ENCODE peak calls at places on chromosomes 4 and X, in eight cellular contexts. Q is K562, E is fibroblast of lung, O is GM23338, X is neural progenitor cell, P is HCT116, C is endothelial cell of umbilical vein, L is hepatocyte. J is an unnamed sample.

GRCh38 chr4:15405069-15405468 is 22.8 kb upstream of the C1QTNF7 start:
- DNase-seq in O (no peak), X (no peak), Q (no peak), L (no peak), P (no peak), C (no peak), E (no peak), J (no peak)

GRCh38 chr4:74449571-74450297 is 4.8 kb downstream of the AREG start:
- DNase-seq in C (no peak), X (no peak), E (peak; percentile 36), P (no peak), L (no peak), Q (no peak), O (no peak), J (peak; percentile 69)

GRCh38 chr4:143025111-143025704 is 159.5 kb upstream of the USP38 start:
- DNase-seq in C (no peak), L (no peak), O (peak; percentile 65), Q (peak; percentile 17), E (peak; percentile 68), X (peak; percentile 54), P (peak; percentile 50), J (peak; percentile 21)

GRCh38 chrX:47831788-47832187 is 4.9 kb upstream of the ZNF81 start:
- DNase-seq in P (peak; percentile 19), L (peak; percentile 47), X (peak; percentile 28), C (peak; percentile 31), O (peak; percentile 68), E (peak; percentile 12), Q (peak; percentile 67), J (peak; percentile 21)

GRCh38 chr4:159010563-159011260 is 92.2 kb upstream of the RAPGEF2 start:
- DNase-seq in L (peak; percentile 38), C (no peak), E (peak; percentile 79), X (no peak), P (no peak), Q (no peak), O (no peak), J (peak; percentile 75)

GRCh38 chr4:52873861-52874343 is 11.8 kb downstream of the RASL11B start:
- DNase-seq in C (no peak), X (peak; percentile 72), Q (no peak), E (peak; percentile 68), O (peak; percentile 83), L (no peak), P (no peak), J (no peak)

GRCh38 chr4:111399523-111400135 is 745.6 kb upstream of the FAM241A start:
- DNase-seq in X (no peak), L (no peak), O (no peak), E (peak; percentile 48), C (no peak), Q (no peak), P (no peak), J (no peak)

GRCh38 chr4:38603652-38604051 is 60.3 kb upstream of the KLF3 start:
- DNase-seq in O (no peak), C (no peak), P (no peak), E (no peak), L (no peak), X (no peak), Q (no peak), J (no peak)

GRCh38 chr4:76600447-76600846 is 165.4 kb downstream of the SHROOM3 start:
- DNase-seq in E (peak; percentile 59), X (no peak), L (peak; percentile 40), C (peak; percentile 29), O (no peak), P (no peak), Q (no peak), J (no peak)

GRCh38 chr4:101081695-101082369 is 265.5 kb downstream of the PPP3CA start:
- DNase-seq in P (no peak), Q (no peak), X (no peak), L (no peak), O (no peak), C (no peak), E (no peak), J (peak; percentile 14)

GRCh38 chrX:7334253-7334935 is 186.4 kb upstream of the PUDP start:
- DNase-seq in X (no peak), O (no peak), Q (no peak), L (no peak), C (no peak), P (no peak), E (peak; percentile 86), J (no peak)

GRCh38 chrX:151870603-151871002 is 42.1 kb upstream of the MAGEA4 start:
- DNase-seq in P (peak; percentile 13), L (no peak), C (peak; percentile 90), Q (no peak), O (no peak), X (no peak), E (peak; percentile 93), J (peak; percentile 55)

GRCh38 chrX:39309018-39309620 is 507.9 kb downstream of the MID1IP1 start:
- DNase-seq in P (no peak), E (peak; percentile 75), C (peak; percentile 88), Q (no peak), O (no peak), X (no peak), L (peak; percentile 30), J (peak; percentile 50)

DNA sequence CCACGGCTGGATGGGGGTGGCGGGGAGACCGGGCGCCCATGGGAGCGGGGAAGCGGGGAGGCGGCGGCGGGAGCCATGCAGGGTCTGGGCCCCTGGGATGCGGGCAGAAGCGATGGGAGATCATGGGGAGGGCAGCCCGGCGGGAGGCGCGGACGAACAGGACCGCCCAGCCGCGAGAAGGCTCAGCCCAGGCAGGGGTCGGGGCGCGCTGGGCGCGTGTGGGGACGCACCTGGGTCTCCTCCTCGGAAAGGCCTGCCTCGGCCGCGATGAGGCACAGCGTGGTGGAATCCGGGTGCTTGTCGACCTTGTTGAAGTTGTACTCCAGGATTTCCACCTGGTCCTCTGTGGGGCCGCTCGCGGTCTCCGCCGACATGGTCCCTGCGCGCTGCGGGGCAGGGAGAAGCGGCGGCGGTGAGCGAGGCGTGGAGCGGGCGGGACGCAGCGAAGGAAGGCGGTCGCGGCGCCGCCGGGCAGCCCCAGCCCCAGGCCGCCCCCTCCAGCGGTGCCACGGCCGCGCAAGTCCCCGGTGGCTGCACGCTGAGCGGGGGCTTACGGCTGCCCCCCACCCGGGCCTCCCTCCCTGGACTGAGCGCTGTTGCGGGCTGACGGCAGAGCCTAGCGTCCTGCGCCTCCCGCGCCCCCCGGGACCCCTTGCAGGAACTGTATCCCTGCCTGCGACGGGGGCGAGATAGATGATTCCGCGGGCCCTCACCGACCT is 25.3 kb downstream of the HOPX start:
- DNase-seq in Q (no peak), P (no peak), E (no peak), O (peak; percentile 33), L (peak; percentile 31), X (peak; percentile 40), C (peak; percentile 46), J (no peak)
- H3K4me2 ChIP-seq in Q (no peak overlapping the region), P (no peak overlapping the region), E (peak overlapping the region; percentile 89), O (peak overlapping the region; percentile 86), L (peak overlapping the region; percentile 98), X (peak overlapping the region; percentile 99), C (peak overlapping the region; percentile 82), J (peak overlapping the region; percentile 97)

DNA sequence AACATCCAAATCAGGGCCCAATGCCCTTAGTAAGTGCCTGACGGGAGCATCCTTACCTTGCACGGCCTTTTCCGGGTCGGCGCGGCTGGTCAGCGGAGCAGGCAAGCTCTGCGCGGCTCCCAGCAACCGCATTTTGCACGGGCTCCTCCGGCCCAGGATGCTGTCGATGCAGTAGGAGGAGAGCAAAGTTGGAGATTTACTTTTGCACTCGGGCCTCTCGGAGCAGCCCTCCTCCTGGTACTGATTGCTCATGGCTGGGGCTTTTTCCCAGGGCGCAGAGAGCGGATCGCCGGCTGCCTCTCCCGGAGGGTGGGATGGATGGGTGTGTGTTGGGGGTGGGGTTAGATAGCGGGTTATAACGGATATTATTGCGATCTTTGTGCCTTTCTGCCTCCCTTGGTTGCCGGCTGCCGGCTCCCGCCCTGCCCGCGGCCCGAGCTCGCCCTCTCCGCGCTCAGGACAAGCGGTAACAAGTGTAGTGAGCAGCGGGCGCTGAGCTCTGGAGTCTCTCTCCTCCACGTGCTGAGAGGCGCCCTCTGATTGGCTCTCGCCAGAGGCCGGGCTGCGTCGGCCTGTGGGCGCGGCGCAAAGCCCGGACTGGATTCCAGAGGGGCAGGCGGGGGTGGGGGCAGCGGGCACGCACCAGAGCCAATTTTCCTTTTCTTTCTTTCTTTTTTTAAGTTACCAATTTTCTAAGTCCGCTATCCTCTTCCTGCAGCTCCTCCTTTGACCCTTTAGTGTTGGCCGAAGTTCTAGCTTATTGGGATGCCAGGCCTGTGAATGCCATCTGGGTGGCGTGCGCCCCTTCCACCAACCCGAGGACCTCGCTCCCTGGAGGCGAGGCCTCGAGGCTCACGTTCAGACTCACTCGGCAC is at the start of gene ARX:
- DNase-seq in E (peak; percentile 53), P (peak; percentile 55), L (peak; percentile 86), Q (peak; percentile 65), X (peak; percentile 97), C (peak; percentile 31), O (peak; percentile 88), J (peak; percentile 68)
- TF ChIP-seq EZH2 in E (peak; percentile 70), P (no peak), L (no peak), Q (no peak), X (peak; percentile 14), C (peak; percentile 59), O (peak; percentile 46), J (no peak)

DNA sequence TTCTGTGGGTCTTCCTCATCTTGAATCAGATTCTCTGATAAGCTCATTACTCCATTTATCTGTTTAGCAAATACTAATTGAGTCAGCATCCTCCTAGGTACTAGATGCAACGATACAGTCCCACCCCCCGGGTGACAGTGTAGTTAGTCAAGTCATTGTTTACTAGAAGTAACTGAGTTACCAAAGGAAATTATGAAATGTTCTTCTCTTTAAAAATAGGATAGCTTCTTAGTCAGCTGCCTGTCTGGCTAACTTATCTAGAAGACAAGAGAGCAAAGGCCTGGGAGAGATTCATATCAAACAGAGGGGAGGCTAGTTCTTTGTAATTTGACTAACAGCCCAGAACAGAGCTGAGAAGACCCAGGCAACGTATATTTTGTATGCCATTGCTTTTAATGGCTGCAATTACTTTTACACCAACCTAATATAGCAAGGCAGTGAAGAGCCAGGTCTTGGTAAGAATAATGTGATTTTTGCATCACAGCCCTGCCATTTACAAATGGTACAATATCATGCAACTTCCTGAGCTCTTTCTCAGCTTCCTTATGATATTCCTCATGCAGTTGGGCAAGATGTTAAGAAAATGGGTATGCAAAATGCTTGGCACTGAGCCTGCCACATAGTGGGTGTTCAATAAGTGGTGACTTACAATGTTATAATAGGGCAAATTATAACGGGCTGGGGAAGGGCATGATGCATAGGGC is 149.9 kb downstream of the CHIC2 start:
- DNase-seq in X (no peak), Q (no peak), L (peak; percentile 28), O (no peak), C (peak; percentile 61), P (no peak), E (peak; percentile 82), J (peak; percentile 97)
- H3K4me2 ChIP-seq in X (no peak overlapping the region), Q (no peak overlapping the region), L (no peak overlapping the region), O (no peak overlapping the region), C (peak overlapping the region; percentile 31), P (no peak overlapping the region), E (peak overlapping the region; percentile 6), J (peak overlapping the region; percentile 53)

DNA sequence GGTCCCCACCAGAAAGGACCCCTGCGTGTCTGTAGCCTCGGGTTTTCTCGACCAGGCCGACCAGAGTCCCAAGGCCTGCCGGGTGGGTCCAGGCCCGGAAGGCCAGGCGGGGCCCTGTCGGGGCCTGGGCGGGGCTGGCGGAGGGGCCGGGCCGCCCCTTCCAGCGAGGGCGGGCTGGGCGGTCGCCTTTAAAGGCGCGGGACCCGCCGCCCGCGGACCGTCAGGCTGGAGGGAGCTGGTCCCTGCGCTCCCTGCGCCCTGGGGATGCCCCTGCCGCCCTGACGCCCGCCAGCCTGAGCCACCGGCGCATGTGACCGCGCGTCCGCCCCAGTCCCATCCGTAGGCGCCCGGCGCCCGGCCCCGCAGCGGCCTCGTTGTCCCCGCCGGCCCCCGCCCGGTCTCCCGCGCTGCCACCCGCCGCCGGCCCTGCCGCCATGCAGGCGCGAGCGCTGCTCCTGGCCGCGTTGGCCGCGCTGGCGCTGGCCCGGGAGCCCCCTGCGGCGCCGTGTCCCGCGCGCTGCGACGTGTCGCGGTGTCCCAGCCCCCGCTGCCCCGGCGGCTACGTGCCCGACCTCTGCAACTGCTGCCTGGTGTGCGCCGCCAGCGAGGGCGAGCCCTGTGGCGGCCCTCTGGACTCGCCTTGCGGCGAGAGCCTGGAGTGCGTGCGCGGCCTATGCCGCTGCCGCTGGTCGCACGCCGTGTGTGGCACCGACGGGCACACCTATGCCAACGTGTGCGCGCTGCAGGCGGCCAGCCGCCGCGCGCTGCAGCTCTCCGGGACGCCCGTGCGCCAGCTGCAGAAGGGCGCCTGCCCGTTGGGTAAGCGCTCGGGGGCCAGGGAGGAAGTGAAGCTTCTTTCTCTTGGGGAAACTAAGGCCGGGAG is at the start of gene HTRA3:
- DNase-seq in X (peak; percentile 76), E (peak; percentile 49), Q (no peak), C (peak; percentile 51), O (peak; percentile 74), L (peak; percentile 68), P (no peak), J (no peak)
- TF ChIP-seq EZH2 in X (peak; percentile 87), E (peak; percentile 89), Q (no peak), C (no peak), O (no peak), L (peak; percentile 74), P (no peak), J (no peak)